ENCODE peak calls at places on chromosomes 4 and X, in ten cellular contexts. B, A, G, W, N, U, Q, T, I and D are unnamed samples.
A peak's percentile ranks its signal among the peaks of the same experiment; 100 is the strongest.

GRCh38 chr4:3446631-3447320 is 5.0 kb downstream of the HGFAC start:
- DNase-seq in B (no peak), A (no peak), G (no peak), W (no peak), N (no peak), U (no peak), Q (no peak), T (no peak), I (no peak), D (no peak)

GRCh38 chrX:151424505-151424904 is 27.5 kb downstream of the VMA21 start:
- DNase-seq in B (no peak), A (no peak), G (no peak), W (no peak), N (no peak), U (no peak), Q (no peak), T (no peak), I (no peak), D (no peak)

GRCh38 chr4:94545296-94545695 is 93.6 kb downstream of the PDLIM5 start:
- DNase-seq in B (no peak), A (peak; percentile 94), G (no peak), W (no peak), N (no peak), U (no peak), Q (no peak), T (no peak), I (no peak), D (no peak)

GRCh38 chr4:81606796-81607550 is 135.3 kb upstream of the RASGEF1B start:
- DNase-seq in B (no peak), A (no peak), G (no peak), W (no peak), N (no peak), U (no peak), Q (no peak), T (no peak), I (no peak), D (no peak)

GRCh38 chrX:109393859-109394258 is 88.0 kb downstream of the GUCY2F start:
- DNase-seq in B (no peak), A (no peak), G (peak; percentile 52), W (no peak), N (no peak), U (no peak), Q (no peak), T (peak; percentile 6), I (no peak), D (no peak)

GRCh38 chr4:111406036-111406435 is 739.2 kb upstream of the FAM241A start:
- DNase-seq in B (no peak), A (no peak), G (no peak), W (no peak), N (no peak), U (no peak), Q (no peak), T (no peak), I (no peak), D (no peak)

GRCh38 chr4:143667461-143667860 is 33.0 kb downstream of the FREM3 start:
- DNase-seq in B (no peak), A (peak; percentile 96), G (no peak), W (no peak), N (no peak), U (peak; percentile 68), Q (no peak), T (no peak), I (no peak), D (no peak)

GRCh38 chr4:54550415-54551171 is 107.2 kb upstream of the KIT start:
- DNase-seq in B (no peak), A (no peak), G (peak; percentile 36), W (no peak), N (no peak), U (no peak), Q (no peak), T (no peak), I (no peak), D (no peak)

GRCh38 chrX:48695925-48696300 is 621 bp upstream of the SUV39H1 start:
- DNase-seq in B (no peak), A (no peak), G (no peak), W (no peak), N (no peak), U (no peak), Q (no peak), T (no peak), I (no peak), D (no peak)

GRCh38 chr4:124275-125081 is at the start of gene ZNF718:
- DNase-seq in B (peak; percentile 96), A (peak; percentile 98), G (peak; percentile 99), W (no peak), N (peak; percentile 95), U (peak; percentile 97), Q (peak; percentile 98), T (peak; percentile 90), I (peak; percentile 92), D (peak; percentile 97)

GRCh38 chrX:70096052-70096451 is 33.8 kb downstream of the OTUD6A start:
- DNase-seq in B (no peak), A (peak; percentile 31), G (peak; percentile 13), W (peak; percentile 12), N (no peak), U (no peak), Q (no peak), T (peak; percentile 11), I (no peak), D (no peak)

GRCh38 chrX:50988649-50989048 is 78.1 kb downstream of the BMP15 start:
- DNase-seq in B (no peak), A (peak; percentile 21), G (peak; percentile 49), W (no peak), N (no peak), U (no peak), Q (no peak), T (no peak), I (no peak), D (no peak)

GRCh38 chr4:37802068-37802666 is 24.3 kb upstream of the PGM2 start:
- DNase-seq in B (no peak), A (peak; percentile 73), G (peak; percentile 79), W (peak; percentile 86), N (peak; percentile 55), U (no peak), Q (no peak), T (peak; percentile 11), I (no peak), D (no peak)

DNA sequence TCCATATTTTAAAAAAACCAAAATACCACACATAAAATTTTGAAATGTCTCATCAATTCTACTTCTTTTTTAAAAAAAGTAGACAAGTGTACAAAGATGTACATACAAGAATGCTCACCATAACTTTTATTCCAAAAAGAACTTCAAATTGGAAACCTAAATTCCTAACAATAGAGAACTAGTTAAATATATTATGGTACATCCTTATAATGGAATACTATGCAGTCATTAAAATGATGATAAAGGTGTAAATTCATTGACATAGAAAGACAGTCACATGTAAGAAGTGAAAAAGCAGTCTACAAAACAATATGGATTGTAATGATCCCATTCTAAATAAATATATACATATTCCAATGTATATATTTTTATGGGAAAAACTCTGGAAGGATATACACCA is 31.0 kb downstream of the RPS6KA3 start:
- DNase-seq in B (no peak), A (no peak), G (no peak), W (no peak), N (no peak), U (no peak), Q (no peak), T (no peak), I (no peak), D (no peak)
- H3K4me1 ChIP-seq in B (no peaks in the 10 kb centered on the region), A (peaks cover 3% of the 10 kb centered on the region), G (no peaks in the 10 kb centered on the region), W (no peaks in the 10 kb centered on the region), N (no peaks in the 10 kb centered on the region), U (no peaks in the 10 kb centered on the region), Q (no peaks in the 10 kb centered on the region), T (no peaks in the 10 kb centered on the region), I (no peaks in the 10 kb centered on the region), D (no peaks in the 10 kb centered on the region)

GRCh38 chr4:130648570-130648969 is 1552.6 kb downstream of the C4orf33 start:
- DNase-seq in B (no peak), A (no peak), G (no peak), W (no peak), N (no peak), U (no peak), Q (no peak), T (no peak), I (no peak), D (no peak)

DNA sequence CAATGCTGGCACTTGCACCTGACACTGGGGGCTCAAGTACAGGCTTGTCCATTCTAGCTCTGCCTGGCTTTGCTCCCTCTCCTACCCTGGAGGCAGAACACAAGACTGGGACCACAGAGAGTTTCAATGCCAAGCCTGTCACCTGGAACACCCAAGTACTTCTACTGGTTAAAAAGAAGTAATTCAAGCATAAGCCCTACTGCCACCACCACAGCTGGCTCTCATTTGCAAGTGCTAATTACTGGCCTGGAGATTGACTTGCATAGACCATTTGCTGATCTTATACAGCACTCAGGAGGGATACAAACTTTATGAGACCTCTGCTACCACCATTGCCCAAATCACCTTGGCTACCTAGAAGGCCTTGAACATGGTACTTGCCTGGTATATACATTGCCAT is 1550.9 kb downstream of the C4orf33 start:
- DNase-seq in B (no peak), A (no peak), G (no peak), W (no peak), N (no peak), U (no peak), Q (no peak), T (no peak), I (no peak), D (no peak)
- TF ChIP-seq POLR2AphosphoS5 in B (no peak), A (no peak), G (no peak), W (no peak), N (no peak), U (no peak), Q (no peak), T (no peak), I (no peak), D (no peak)

DNA sequence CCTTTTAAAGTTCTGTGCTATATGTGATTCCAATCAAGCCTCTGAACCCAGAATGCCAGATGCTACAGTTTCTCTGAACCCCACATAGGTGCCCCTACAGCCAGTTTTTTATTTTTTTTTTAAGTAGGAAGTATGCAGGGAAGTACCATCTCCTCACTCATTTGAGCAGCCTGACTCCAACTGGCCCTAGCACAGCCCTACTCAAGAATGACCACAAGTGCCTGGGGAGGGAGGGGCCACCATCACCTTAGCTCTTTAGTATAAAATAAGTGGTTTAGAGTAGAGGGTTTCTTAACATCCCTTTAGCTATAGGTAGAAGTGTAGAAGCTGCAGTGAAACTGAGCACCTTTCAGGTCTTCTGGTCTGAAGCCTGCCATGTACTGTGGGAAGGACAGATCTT is 14.4 kb downstream of the MSN start:
- DNase-seq in B (no peak), A (no peak), G (no peak), W (no peak), N (no peak), U (no peak), Q (no peak), T (no peak), I (no peak), D (no peak)
- H3K4me1 ChIP-seq in B (peaks cover 43% of the 10 kb centered on the region), A (peaks cover 65% of the 10 kb centered on the region), G (no peaks in the 10 kb centered on the region), W (no peaks in the 10 kb centered on the region), N (no peaks in the 10 kb centered on the region), U (peaks cover 21% of the 10 kb centered on the region), Q (peaks cover 97% of the 10 kb centered on the region), T (no peaks in the 10 kb centered on the region), I (no peaks in the 10 kb centered on the region), D (peaks cover 55% of the 10 kb centered on the region)

DNA sequence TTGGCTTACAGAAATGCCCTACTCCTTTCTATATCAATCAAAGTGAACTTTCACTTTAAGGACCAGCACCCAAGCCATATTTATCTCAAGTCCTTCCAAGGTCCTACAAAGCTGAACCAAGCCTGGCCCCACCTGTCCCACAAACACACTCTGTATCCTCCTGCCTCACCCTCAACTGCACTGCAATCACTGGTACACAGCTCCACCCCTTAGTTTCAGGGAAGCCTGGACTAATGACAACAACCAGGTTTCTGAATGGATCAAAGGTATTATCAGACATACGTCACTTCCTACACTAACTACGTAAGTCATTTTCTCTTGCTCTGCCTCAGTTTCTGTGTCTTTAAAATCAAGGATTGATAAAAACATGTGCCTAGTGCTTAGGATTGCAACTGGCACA is 205.6 kb upstream of the HS3ST1 start:
- DNase-seq in B (no peak), A (no peak), G (no peak), W (no peak), N (no peak), U (no peak), Q (no peak), T (no peak), I (no peak), D (no peak)
- TF ChIP-seq POLR2AphosphoS5 in B (no peak), A (no peak), G (no peak), W (peak; percentile 75), N (no peak), U (no peak), Q (no peak), T (no peak), I (no peak), D (no peak)